ENCODE peak calls at places on chromosomes 13 and 19, in five cellular contexts. One of them, this sample, is unnamed.

GRCh38 chr19:49910179-49910578 is 13.5 kb upstream of the IL4I1 start:
- DNase-seq in OCI-LY7: no peak
- DNase-seq in aorta: no peak
- DNase-seq in heart left ventricle: no peak
- DNase-seq in IMR-90: no peak
- DNase-seq in this sample: no peak

GRCh38 chr19:43300876-43301765 is 31.8 kb upstream of the PSG9 start:
- DNase-seq in OCI-LY7: no peak
- DNase-seq in IMR-90: no peak
- DNase-seq in heart left ventricle: no peak
- DNase-seq in aorta: no peak
- DNase-seq in this sample: no peak

GRCh38 chr19:16285769-16286564 is 38.7 kb upstream of the KLF2 start:
- DNase-seq in heart left ventricle: no peak
- DNase-seq in OCI-LY7: no peak
- DNase-seq in IMR-90: no peak
- DNase-seq in aorta: peak; percentile 61
- DNase-seq in this sample: no peak

GRCh38 chr19:55632463-55632834 is 8.1 kb upstream of the ZNF784 start:
- DNase-seq in OCI-LY7: peak; percentile 96
- DNase-seq in IMR-90: peak; percentile 96
- DNase-seq in heart left ventricle: peak; percentile 85
- DNase-seq in aorta: peak; percentile 84
- DNase-seq in this sample: no peak

GRCh38 chr13:46057251-46058015 is 4.9 kb upstream of the ZC3H13 start:
- DNase-seq in IMR-90: peak; percentile 18
- DNase-seq in heart left ventricle: no peak
- DNase-seq in OCI-LY7: no peak
- DNase-seq in aorta: no peak
- DNase-seq in this sample: no peak

GRCh38 chr19:19261350-19262189 is 11.5 kb downstream of the TM6SF2 start:
- DNase-seq in IMR-90: no peak
- DNase-seq in OCI-LY7: no peak
- DNase-seq in aorta: no peak
- DNase-seq in heart left ventricle: no peak
- DNase-seq in this sample: no peak

GRCh38 chr13:91406619-91407018 is 8.2 kb downstream of the GPC5 start:
- DNase-seq in IMR-90: peak; percentile 35
- DNase-seq in heart left ventricle: no peak
- DNase-seq in aorta: no peak
- DNase-seq in OCI-LY7: peak; percentile 92
- DNase-seq in this sample: no peak

GRCh38 chr19:46697142-46697960 is 19.6 kb downstream of the PRKD2 start:
- DNase-seq in aorta: peak; percentile 91
- DNase-seq in heart left ventricle: peak; percentile 83
- DNase-seq in IMR-90: peak; percentile 49
- DNase-seq in OCI-LY7: peak; percentile 37
- DNase-seq in this sample: peak; percentile 36

GRCh38 chr13:46595136-46595917 is 42.4 kb downstream of the LRCH1 start:
- DNase-seq in aorta: no peak
- DNase-seq in OCI-LY7: peak; percentile 94
- DNase-seq in IMR-90: peak; percentile 60
- DNase-seq in heart left ventricle: no peak
- DNase-seq in this sample: peak; percentile 56

DNA sequence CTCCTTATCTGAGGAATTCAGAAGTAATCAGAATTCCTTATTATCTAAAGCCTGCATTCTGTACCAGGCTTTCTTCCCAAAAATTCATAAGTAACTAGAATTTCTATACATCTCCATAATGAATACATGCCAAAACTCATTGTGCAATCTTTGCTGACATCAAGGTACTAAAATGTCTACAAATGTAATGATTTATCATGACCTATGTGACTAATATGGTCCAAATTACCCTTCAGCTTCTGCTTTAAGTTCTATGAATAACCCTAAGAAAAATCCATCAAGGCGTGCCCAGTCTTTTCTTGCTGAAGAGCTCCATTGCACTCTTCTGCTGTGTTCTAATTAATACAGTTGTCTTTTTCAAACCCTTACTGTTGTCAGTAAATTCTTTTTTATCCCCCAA is 58.5 kb upstream of the SLITRK1 start:
- DNase-seq in IMR-90: no peak
- DNase-seq in heart left ventricle: no peak
- DNase-seq in aorta: no peak
- DNase-seq in OCI-LY7: no peak
- DNase-seq in this sample: no peak
- H3K4me3 ChIP-seq in IMR-90: no peak overlapping the region
- H3K4me3 ChIP-seq in heart left ventricle: no peak overlapping the region
- H3K4me3 ChIP-seq in aorta: no peak overlapping the region
- H3K4me3 ChIP-seq in OCI-LY7: no peak overlapping the region
- H3K4me3 ChIP-seq in this sample: no peak overlapping the region

GRCh38 chr13:27005976-27006518 is 165.6 kb downstream of the USP12 start:
- DNase-seq in heart left ventricle: no peak
- DNase-seq in OCI-LY7: no peak
- DNase-seq in IMR-90: no peak
- DNase-seq in aorta: no peak
- DNase-seq in this sample: no peak

GRCh38 chr13:27008733-27009132 is 162.9 kb downstream of the USP12 start:
- DNase-seq in OCI-LY7: no peak
- DNase-seq in IMR-90: no peak
- DNase-seq in heart left ventricle: no peak
- DNase-seq in aorta: no peak
- DNase-seq in this sample: no peak

GRCh38 chr13:27006519-27007161 is 165.0 kb downstream of the USP12 start:
- DNase-seq in aorta: no peak
- DNase-seq in heart left ventricle: no peak
- DNase-seq in OCI-LY7: no peak
- DNase-seq in IMR-90: peak; percentile 12
- DNase-seq in this sample: no peak

GRCh38 chr13:27005556-27005955 is 166.1 kb downstream of the USP12 start:
- DNase-seq in aorta: no peak
- DNase-seq in OCI-LY7: no peak
- DNase-seq in heart left ventricle: no peak
- DNase-seq in IMR-90: no peak
- DNase-seq in this sample: no peak

GRCh38 chr13:27007166-27007565 is 164.4 kb downstream of the USP12 start:
- DNase-seq in heart left ventricle: no peak
- DNase-seq in IMR-90: no peak
- DNase-seq in aorta: no peak
- DNase-seq in OCI-LY7: no peak
- DNase-seq in this sample: no peak
- H3K4me3 ChIP-seq in heart left ventricle: peak overlapping the region; percentile 31
- H3K4me3 ChIP-seq in IMR-90: no peak overlapping the region
- H3K4me3 ChIP-seq in aorta: no peak overlapping the region
- H3K4me3 ChIP-seq in OCI-LY7: no peak overlapping the region
- H3K4me3 ChIP-seq in this sample: no peak overlapping the region

DNA sequence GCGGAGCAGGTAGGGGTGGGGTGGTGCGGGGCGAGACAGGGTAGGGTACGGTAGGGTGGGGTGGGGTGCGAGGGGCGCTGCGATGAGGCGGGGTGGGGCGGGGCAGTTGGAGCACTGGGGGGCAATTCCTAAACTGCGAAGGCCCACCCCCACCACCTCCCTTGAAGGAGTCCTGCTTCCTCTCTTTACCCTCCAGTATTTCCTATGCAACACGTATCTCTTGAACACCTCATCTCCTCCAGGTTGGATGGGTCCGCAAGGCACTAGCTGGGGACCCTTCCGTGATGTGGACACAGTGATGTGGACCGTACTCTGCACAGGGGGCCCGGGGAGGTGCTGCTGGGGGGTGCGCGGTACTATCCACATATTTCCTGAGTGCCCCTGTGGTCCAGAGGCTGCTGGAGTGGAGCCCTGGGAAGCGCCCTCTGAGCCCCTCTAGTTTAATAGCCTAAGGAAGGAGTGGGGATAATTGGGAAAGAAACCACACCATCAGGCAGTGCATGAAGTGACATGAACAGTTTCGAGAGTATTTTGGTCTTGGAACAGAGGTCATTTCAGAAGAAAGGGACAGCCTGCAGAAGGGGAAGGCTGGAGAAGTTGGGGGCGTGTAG is 1.1 kb downstream of the IL17D start:
- DNase-seq in IMR-90: no peak
- DNase-seq in heart left ventricle: no peak
- DNase-seq in OCI-LY7: no peak
- DNase-seq in aorta: no peak
- DNase-seq in this sample: no peak
- H3K4me3 ChIP-seq in IMR-90: peak overlapping the region; percentile 14
- H3K4me3 ChIP-seq in heart left ventricle: peak overlapping the region; percentile 16
- H3K4me3 ChIP-seq in OCI-LY7: peak overlapping the region; percentile 6
- H3K4me3 ChIP-seq in aorta: peak overlapping the region; percentile 79
- H3K4me3 ChIP-seq in this sample: peak overlapping the region; percentile 45

GRCh38 chr19:1082928-1083816 is 12.0 kb downstream of the POLR2E start:
- DNase-seq in IMR-90: no peak
- DNase-seq in heart left ventricle: no peak
- DNase-seq in aorta: no peak
- DNase-seq in OCI-LY7: no peak
- DNase-seq in this sample: no peak
- H3K4me3 ChIP-seq in IMR-90: no peak overlapping the region
- H3K4me3 ChIP-seq in heart left ventricle: no peak overlapping the region
- H3K4me3 ChIP-seq in aorta: no peak overlapping the region
- H3K4me3 ChIP-seq in OCI-LY7: no peak overlapping the region
- H3K4me3 ChIP-seq in this sample: no peak overlapping the region

DNA sequence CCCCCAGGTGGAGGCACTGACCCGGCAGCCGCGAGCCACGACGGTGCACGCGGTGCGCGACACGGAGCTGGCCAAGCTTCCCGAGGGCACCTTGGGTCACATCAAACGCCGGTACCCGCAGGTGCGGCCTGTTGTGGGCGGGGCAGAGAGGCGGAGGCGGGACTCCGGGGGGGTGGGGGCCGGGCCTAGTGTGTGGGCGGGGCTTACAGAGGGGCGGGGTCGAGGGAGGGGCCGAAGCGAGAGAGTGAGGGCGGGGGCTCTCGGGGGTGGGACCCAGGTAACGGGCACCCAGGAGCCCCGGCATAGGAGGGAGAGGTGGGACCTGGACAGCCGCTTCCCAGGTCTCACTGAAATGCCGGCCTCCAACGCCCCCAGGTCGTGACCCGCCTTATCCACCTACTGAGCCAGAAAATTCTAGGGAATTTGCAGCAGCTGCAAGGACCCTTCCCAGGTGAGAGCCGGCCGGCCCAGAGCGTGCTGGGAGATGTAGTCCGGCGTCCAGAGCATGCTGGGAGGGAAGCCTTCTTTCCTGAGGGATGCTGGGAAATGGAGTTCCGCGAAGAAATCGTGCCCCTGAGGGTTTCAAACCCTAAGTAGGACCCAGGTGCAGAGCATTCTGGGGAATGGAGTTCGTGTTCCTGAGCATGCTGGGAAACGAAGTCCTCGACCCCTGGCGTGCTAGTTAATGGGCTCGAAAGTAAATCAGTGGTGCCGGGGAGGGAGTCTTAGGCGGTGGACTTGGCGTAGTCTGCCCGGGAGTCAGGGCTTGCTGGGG is 15.7 kb downstream of the PNPLA6 start:
- DNase-seq in IMR-90: peak; percentile 30
- DNase-seq in aorta: peak; percentile 65
- DNase-seq in OCI-LY7: peak; percentile 49
- DNase-seq in heart left ventricle: peak; percentile 65
- DNase-seq in this sample: no peak
- H3K4me3 ChIP-seq in IMR-90: no peak overlapping the region
- H3K4me3 ChIP-seq in aorta: no peak overlapping the region
- H3K4me3 ChIP-seq in OCI-LY7: no peak overlapping the region
- H3K4me3 ChIP-seq in heart left ventricle: no peak overlapping the region
- H3K4me3 ChIP-seq in this sample: no peak overlapping the region

DNA sequence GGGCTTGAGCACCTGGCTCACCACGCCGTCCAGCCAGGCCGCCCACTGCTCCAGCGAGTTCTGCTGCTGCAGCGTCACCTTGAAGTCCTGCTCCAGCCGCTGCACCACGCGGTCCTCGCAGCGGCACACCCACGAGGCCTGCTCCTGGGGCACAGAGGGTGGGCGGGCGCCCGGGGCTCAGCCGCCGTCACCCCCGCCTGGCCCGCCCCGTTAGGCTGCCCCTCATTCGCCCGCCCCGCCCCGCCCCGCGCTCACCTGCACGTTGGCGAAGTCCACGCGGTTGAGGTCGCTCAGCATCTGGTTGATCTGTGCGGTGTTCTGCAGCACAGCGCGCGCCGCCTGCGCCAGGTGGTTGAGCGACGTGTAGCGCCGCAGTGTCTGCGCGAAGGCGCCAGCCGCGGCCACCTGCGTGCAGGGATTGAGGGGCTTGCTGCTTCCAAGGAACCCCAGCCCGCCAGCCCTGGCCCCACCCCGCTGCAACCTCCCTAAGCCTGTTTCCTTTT is 11.3 kb downstream of the DCAF15 start:
- DNase-seq in IMR-90: no peak
- DNase-seq in aorta: no peak
- DNase-seq in heart left ventricle: no peak
- DNase-seq in OCI-LY7: no peak
- DNase-seq in this sample: no peak
- H3K4me3 ChIP-seq in IMR-90: no peak overlapping the region
- H3K4me3 ChIP-seq in aorta: no peak overlapping the region
- H3K4me3 ChIP-seq in heart left ventricle: no peak overlapping the region
- H3K4me3 ChIP-seq in OCI-LY7: no peak overlapping the region
- H3K4me3 ChIP-seq in this sample: no peak overlapping the region

DNA sequence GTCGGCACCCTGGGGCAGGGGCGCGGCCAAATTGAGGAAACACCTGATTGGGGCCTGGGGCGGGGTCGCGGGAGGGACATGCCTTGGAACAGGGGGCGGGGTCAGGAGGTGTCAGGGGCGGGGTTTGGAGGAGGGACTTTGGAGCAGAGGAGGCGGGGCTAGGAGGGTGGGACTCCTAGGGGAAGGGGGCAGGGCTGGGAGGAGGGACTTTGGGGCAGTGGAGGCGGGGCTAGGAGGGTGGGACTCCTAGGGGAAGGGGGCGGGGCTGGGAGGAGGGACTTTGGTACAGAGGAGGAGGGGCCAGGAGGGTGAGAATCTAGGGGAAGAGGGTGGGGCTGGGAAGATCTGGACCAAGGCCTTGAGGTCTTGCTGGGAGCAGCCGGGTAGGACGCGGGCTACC is 21.9 kb downstream of the GRIN2D start:
- DNase-seq in heart left ventricle: peak; percentile 68
- DNase-seq in aorta: peak; percentile 93
- DNase-seq in IMR-90: peak; percentile 36
- DNase-seq in OCI-LY7: peak; percentile 92
- DNase-seq in this sample: no peak
- H3K4me3 ChIP-seq in heart left ventricle: no peak overlapping the region
- H3K4me3 ChIP-seq in aorta: no peak overlapping the region
- H3K4me3 ChIP-seq in IMR-90: no peak overlapping the region
- H3K4me3 ChIP-seq in OCI-LY7: no peak overlapping the region
- H3K4me3 ChIP-seq in this sample: no peak overlapping the region

This sample was measured in BJ.